ENCODE peak calls at places on chromosomes 11 and 22, in eight cellular contexts. R is nephron progenitor cell, C is heart right ventricle, K is prostate gland, Z is A673, B is testis, Q is endothelial cell of umbilical vein, X is upper lobe of right lung. G is an unnamed sample.

GRCh38 chr11:129346916-129347315 is 28.7 kb upstream of the BARX2 start:
- DNase-seq in K (no peak), B (no peak), X (no peak), Q (no peak), R (no peak), Z (no peak), C (no peak), G (no peak)

GRCh38 chr11:3164138-3164539 is 971 bp downstream of the OSBPL5 start:
- DNase-seq in Q (no peak), C (peak), R (no peak), B (no peak), K (no peak), X (no peak), Z (no peak), G (no peak)

GRCh38 chr11:13011366-13012036 is 2.4 kb downstream of the RASSF10 start:
- DNase-seq in K (no peak), Q (no peak), R (no peak), Z (no peak), X (no peak), B (no peak), C (no peak), G (no peak)

GRCh38 chr11:113377606-113378005 is 10.0 kb upstream of the ANKK1 start:
- DNase-seq in K (no peak), X (no peak), R (no peak), C (no peak), Q (no peak), B (no peak), Z (no peak), G (no peak)

GRCh38 chr22:24706732-24707476 is 67.6 kb downstream of the PIWIL3 start:
- DNase-seq in Q (no peak), Z (no peak), C (no peak), R (no peak), B (no peak), K (no peak), X (no peak), G (no peak)

GRCh38 chr11:43685483-43685882 is 4.9 kb downstream of the HSD17B12 start:
- DNase-seq in Q (peak), R (no peak), B (no peak), X (no peak), K (no peak), Z (peak), C (no peak), G (no peak)

GRCh38 chr11:3166268-3167142 is 1.4 kb upstream of the OSBPL5 start:
- DNase-seq in Z (no peak), Q (no peak), B (no peak), K (no peak), R (no peak), C (no peak), X (peak), G (no peak)

GRCh38 chr11:1487091-1487850 is 692 bp upstream of the MOB2 start:
- DNase-seq in B (no peak), R (no peak), K (no peak), X (peak), Z (no peak), C (peak), Q (no peak), G (no peak)

GRCh38 chr11:16252373-16252772 is 104.0 kb downstream of the SOX6 start:
- DNase-seq in B (no peak), X (no peak), C (no peak), Z (peak), R (no peak), K (no peak), Q (peak), G (no peak)

GRCh38 chr11:110327508-110327907 is 31.1 kb upstream of the RDX start:
- DNase-seq in Q (no peak), R (no peak), X (no peak), K (no peak), B (no peak), C (no peak), Z (no peak), G (no peak)

GRCh38 chr11:79087238-79087956 is 353.4 kb downstream of the TENM4 start:
- DNase-seq in Q (peak), X (no peak), R (peak), B (no peak), K (peak), Z (peak), C (no peak), G (no peak)

GRCh38 chr22:20530368-20531153 is 23.2 kb downstream of the MED15 start:
- DNase-seq in R (no peak), X (no peak), C (no peak), Q (peak), K (no peak), Z (no peak), B (no peak), G (no peak)

GRCh38 chr22:19679476-19680099 is 34.7 kb upstream of the SEPTIN5 start:
- DNase-seq in Q (peak), R (peak), X (peak), C (peak), K (no peak), B (peak), Z (peak), G (no peak)

GRCh38 chr11:77471520-77472234 is 2.2 kb downstream of the PAK1 start:
- DNase-seq in Z (peak), B (peak), Q (no peak), R (peak), K (peak), C (no peak), X (no peak), G (no peak)

GRCh38 chr22:46799626-46800025 is 37.2 kb downstream of the TBC1D22A start:
- DNase-seq in X (no peak), C (no peak), B (no peak), Z (no peak), K (no peak), R (no peak), Q (no peak), G (no peak)

GRCh38 chr22:31346733-31347250 is 646 bp upstream of the PATZ1 start:
- DNase-seq in B (peak), Q (peak), C (peak), K (peak), X (peak), R (peak), Z (peak), G (peak)

GRCh38 chr11:28142724-28143123 is 34.5 kb downstream of the METTL15 start:
- DNase-seq in C (no peak), R (no peak), X (no peak), Q (no peak), K (no peak), B (no peak), Z (peak), G (no peak)

GRCh38 chr22:45502215-45503070 is at the start of gene FBLN1:
- DNase-seq in B (no peak), X (no peak), K (no peak), Z (peak), C (peak), R (peak), Q (no peak), G (no peak)

GRCh38 chr11:63917685-63918523 is 940 bp upstream of the RCOR2 start:
- DNase-seq in Z (peak), K (peak), R (peak), C (peak), B (peak), X (no peak), Q (no peak), G (no peak)

GRCh38 chr11:17864478-17864941 is 129.9 kb downstream of the KCNC1 start:
- DNase-seq in R (peak), B (no peak), Z (no peak), X (no peak), Q (peak), K (no peak), C (no peak), G (no peak)

GRCh38 chr22:17477401-17477833 is 85.9 kb upstream of the SLC25A18 start:
- DNase-seq in C (peak), Z (peak), X (no peak), Q (no peak), K (no peak), R (no peak), B (no peak), G (no peak)

GRCh38 chr11:114819028-114819427 is 140.7 kb downstream of the NXPE2 start:
- DNase-seq in K (no peak), C (no peak), B (no peak), Z (no peak), X (no peak), R (no peak), Q (no peak), G (no peak)

GRCh38 chr22:31250740-31251330 is 38.7 kb downstream of the LIMK2 start:
- DNase-seq in Z (no peak), Q (no peak), C (no peak), B (no peak), R (no peak), K (peak), X (no peak), G (no peak)

DNA sequence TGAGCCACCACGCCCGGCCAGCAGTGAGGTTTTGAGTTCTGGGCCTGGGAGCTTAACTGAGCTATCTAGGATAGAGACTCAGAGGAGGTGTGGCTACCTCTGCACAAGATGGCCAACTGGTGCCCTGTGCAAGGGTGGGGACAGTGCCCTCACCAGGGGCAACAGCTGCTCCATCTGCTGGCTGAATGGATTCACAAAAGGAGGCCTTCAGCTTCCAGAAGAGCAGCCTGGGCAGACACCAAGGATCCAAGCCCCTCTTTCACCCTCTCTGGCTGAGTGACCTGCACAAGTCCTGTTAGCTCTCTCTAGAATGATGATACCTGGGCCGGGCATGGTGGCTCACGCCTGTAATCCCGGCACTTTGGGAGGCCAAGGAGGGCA is 33.5 kb upstream of the BAIAP2L2 start:
- DNase-seq in B (no peak), C (no peak), K (no peak), Z (no peak), Q (no peak), X (peak), R (no peak), G (no peak)
- TF ChIP-seq CTCF in B (no peak), C (no peak), K (no peak), Z (no peak), Q (no peak), X (no peak), R (no peak), G (no peak)

GRCh38 chr22:26481112-26481693 is 2.4 kb downstream of the HPS4 start:
- DNase-seq in K (no peak), Q (no peak), B (no peak), Z (no peak), C (no peak), R (no peak), X (no peak), G (no peak)

GRCh38 chr22:26477341-26477731 is 6.2 kb downstream of the HPS4 start:
- DNase-seq in K (no peak), X (no peak), C (no peak), B (no peak), Q (no peak), Z (no peak), R (no peak), G (no peak)

GRCh38 chr22:26480611-26480932 is 3.0 kb downstream of the HPS4 start:
- DNase-seq in B (no peak), X (no peak), K (no peak), Z (no peak), C (no peak), Q (no peak), R (no peak), G (no peak)

GRCh38 chr22:26479792-26480610 is 3.6 kb downstream of the HPS4 start:
- DNase-seq in C (no peak), K (peak), Z (peak), R (no peak), B (no peak), Q (no peak), X (no peak), G (no peak)

DNA sequence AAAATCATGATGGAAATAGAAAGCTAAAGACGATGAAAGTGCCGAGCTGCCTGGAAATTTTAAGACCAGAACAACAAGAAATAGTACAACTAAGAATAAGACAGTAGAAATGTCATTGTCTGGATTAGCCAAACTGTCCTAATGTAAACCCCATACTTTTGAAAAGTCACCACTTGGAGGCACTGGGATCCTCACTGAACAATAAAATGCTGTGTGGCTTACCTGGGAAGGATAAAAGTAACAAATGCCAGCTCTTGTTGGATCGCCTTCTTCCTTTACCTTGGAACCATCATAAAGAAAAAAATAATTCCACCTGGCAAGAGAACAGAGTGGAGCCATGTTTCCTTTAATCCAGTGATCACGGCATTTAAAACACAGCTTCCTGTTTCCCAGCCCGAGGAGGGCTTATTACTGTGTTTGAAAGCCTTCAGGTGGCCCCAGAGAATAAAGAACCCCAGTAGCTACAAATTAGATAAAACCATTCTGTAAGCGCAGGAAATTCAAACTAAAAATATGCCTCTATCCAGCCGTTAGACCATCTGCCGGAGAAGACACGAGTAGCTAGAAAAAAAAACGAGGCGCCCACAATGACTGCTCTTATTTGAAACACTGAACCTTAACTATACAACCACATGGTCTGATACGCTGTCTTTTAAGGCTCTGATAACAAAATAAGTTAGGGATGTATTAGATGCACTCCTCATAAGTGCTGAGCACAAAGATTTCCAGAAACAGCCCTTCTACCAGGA is 4.4 kb downstream of the HPS4 start:
- DNase-seq in K (peak), X (no peak), B (no peak), R (no peak), Q (no peak), Z (peak), C (no peak), G (no peak)
- TF ChIP-seq CTCF in K (no peak), X (no peak), B (no peak), R (no peak), Q (no peak), Z (no peak), C (no peak), G (no peak)

DNA sequence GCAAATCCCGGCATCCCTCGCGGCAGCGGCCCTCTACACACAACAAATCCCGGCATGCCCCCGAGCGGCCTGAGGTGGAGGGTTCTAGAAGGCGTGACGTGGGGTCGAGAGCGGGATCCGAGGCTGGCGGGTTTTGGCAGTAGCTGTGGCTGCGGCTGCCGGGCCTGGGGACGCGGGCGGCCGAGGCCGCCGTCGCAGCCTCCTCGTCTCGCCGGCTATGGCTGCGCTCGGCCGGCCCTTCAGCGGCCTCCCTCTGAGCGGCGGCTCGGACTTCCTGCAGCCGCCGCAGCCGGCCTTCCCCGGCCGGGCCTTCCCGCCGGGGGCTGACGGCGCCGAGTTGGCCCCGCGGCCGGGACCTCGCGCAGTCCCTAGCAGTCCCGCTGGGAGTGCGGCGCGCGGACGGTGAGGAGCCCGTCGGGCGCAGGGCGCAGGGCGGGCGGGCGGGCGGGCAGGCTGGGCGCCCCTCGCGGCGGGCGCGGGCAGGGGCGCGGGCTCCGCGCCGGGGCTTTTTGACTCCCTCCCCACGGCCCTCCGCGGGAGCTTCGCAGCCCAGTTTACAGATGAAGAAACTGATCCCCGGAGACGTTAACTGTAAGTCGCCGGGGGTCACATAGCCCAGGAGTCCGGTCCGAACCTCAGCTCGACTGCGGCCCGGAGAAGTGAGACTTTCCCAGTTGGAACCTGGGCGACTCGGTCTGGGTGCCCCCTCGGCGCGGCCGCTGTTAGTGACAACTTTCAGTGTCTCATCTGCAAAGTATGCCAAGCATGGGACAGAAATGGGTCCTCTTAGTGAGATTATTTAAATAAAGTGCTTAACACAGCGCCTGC is at the start of gene CCDC117:
- DNase-seq in X (peak), R (peak), Z (peak), B (peak), C (peak), Q (peak), K (peak), G (peak)
- TF ChIP-seq CTCF in X (peak), R (no peak), Z (peak), B (peak), C (peak), Q (peak), K (no peak), G (peak)

GRCh38 chr11:66495401-66495844 is 15.0 kb upstream of the BBS1 start:
- DNase-seq in X (no peak), Z (no peak), Q (no peak), C (no peak), B (no peak), R (no peak), K (no peak), G (no peak)
- TF ChIP-seq CTCF in X (peak), Z (peak), Q (peak), C (no peak), B (no peak), R (peak), K (no peak), G (no peak)

GRCh38 chr11:61637287-61637686 is 42.9 kb upstream of the DAGLA start:
- DNase-seq in B (no peak), C (no peak), K (no peak), X (no peak), R (no peak), Q (no peak), Z (no peak), G (no peak)

GRCh38 chr11:61632096-61632495 is 48.1 kb upstream of the DAGLA start:
- DNase-seq in R (peak), K (no peak), B (peak), C (no peak), Z (no peak), X (no peak), Q (no peak), G (no peak)

GRCh38 chr11:61635787-61636186 is 44.4 kb upstream of the DAGLA start:
- DNase-seq in Q (no peak), C (no peak), R (no peak), X (no peak), Z (no peak), B (no peak), K (no peak), G (no peak)

GRCh38 chr11:61636676-61637075 is 43.5 kb upstream of the DAGLA start:
- DNase-seq in X (no peak), C (no peak), Q (no peak), B (no peak), Z (no peak), R (no peak), K (no peak), G (no peak)

DNA sequence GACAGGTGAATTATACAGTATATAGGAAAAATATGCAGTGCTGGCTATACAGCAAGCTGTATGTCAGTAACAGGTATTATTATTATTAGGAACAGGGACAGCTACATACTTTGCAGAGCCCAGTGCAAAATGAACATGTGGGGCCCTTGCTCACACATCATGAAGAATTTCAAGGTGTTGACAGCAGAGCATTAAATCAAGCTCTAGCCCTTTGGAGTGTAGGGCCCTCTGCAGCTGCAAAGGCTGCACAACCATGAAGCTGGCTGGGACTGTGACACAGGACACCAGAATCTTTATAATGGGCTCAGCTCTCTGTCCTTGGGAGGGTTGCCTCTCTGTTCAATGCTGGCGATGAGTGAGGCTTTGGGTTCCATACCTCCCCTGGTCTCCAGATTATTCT is 44.9 kb upstream of the DAGLA start:
- DNase-seq in X (no peak), C (no peak), Z (no peak), B (no peak), K (no peak), R (no peak), Q (no peak), G (no peak)
- TF ChIP-seq CTCF in X (no peak), C (no peak), Z (no peak), B (no peak), K (no peak), R (no peak), Q (no peak), G (no peak)

GRCh38 chr11:8265681-8266241 is 2.1 kb upstream of the LMO1 start:
- DNase-seq in Z (no peak), Q (no peak), B (no peak), C (no peak), X (peak), R (no peak), K (no peak), G (no peak)
- TF ChIP-seq CTCF in Z (no peak), Q (no peak), B (no peak), C (peak), X (no peak), R (peak), K (no peak), G (no peak)

GRCh38 chr11:91373497-91373896 is 851.1 kb upstream of the FAT3 start:
- DNase-seq in Z (peak), K (no peak), B (no peak), Q (no peak), R (no peak), X (no peak), C (no peak), G (no peak)
- TF ChIP-seq CTCF in Z (peak), K (no peak), B (no peak), Q (no peak), R (no peak), X (no peak), C (no peak), G (no peak)

G was measured in GM10248.